ENCODE peak calls at places on chromosome 13, in nine cellular contexts. One of them, this sample, is unnamed.

GRCh38 chr13:89375839-89376238 is 1704.7 kb downstream of the SLITRK5 start:
- DNase-seq in AG09319: peak; percentile 8
- DNase-seq in nephron progenitor cell: no peak
- DNase-seq in brain microvascular endothelial cell: peak; percentile 26
- DNase-seq in neuronal stem cell: no peak
- DNase-seq in AG08396: no peak
- DNase-seq in psoas muscle: no peak
- DNase-seq in stomach: no peak
- DNase-seq in lower leg skin: no peak
- DNase-seq in this sample: no peak

GRCh38 chr13:111474136-111475002 is 153.9 kb downstream of the TEX29 start:
- DNase-seq in AG09319: no peak
- DNase-seq in nephron progenitor cell: no peak
- DNase-seq in brain microvascular endothelial cell: peak; percentile 38
- DNase-seq in neuronal stem cell: peak; percentile 54
- DNase-seq in AG08396: peak; percentile 67
- DNase-seq in psoas muscle: no peak
- DNase-seq in stomach: no peak
- DNase-seq in lower leg skin: no peak
- DNase-seq in this sample: peak; percentile 68

GRCh38 chr13:101309014-101309619 is 107.2 kb downstream of the NALCN start:
- DNase-seq in AG09319: peak; percentile 78
- DNase-seq in nephron progenitor cell: no peak
- DNase-seq in brain microvascular endothelial cell: peak; percentile 77
- DNase-seq in neuronal stem cell: no peak
- DNase-seq in AG08396: peak; percentile 19
- DNase-seq in psoas muscle: no peak
- DNase-seq in stomach: no peak
- DNase-seq in lower leg skin: no peak
- DNase-seq in this sample: no peak

GRCh38 chr13:38202730-38203129 is 146.9 kb upstream of the UFM1 start:
- DNase-seq in AG09319: no peak
- DNase-seq in nephron progenitor cell: no peak
- DNase-seq in brain microvascular endothelial cell: no peak
- DNase-seq in neuronal stem cell: no peak
- DNase-seq in AG08396: no peak
- DNase-seq in psoas muscle: no peak
- DNase-seq in stomach: no peak
- DNase-seq in lower leg skin: no peak
- DNase-seq in this sample: no peak

GRCh38 chr13:51249767-51250741 is 27.9 kb downstream of the FAM124A start:
- DNase-seq in AG09319: no peak
- DNase-seq in nephron progenitor cell: no peak
- DNase-seq in brain microvascular endothelial cell: no peak
- DNase-seq in neuronal stem cell: no peak
- DNase-seq in AG08396: peak; percentile 52
- DNase-seq in psoas muscle: no peak
- DNase-seq in stomach: no peak
- DNase-seq in lower leg skin: no peak
- DNase-seq in this sample: peak; percentile 81

GRCh38 chr13:36536546-36536945 is 104.3 kb downstream of the CCNA1 start:
- DNase-seq in AG09319: no peak
- DNase-seq in nephron progenitor cell: no peak
- DNase-seq in brain microvascular endothelial cell: no peak
- DNase-seq in neuronal stem cell: no peak
- DNase-seq in AG08396: no peak
- DNase-seq in psoas muscle: no peak
- DNase-seq in stomach: no peak
- DNase-seq in lower leg skin: no peak
- DNase-seq in this sample: no peak

GRCh38 chr13:60494296-60494695 is 97.3 kb downstream of the TDRD3 start:
- DNase-seq in AG09319: no peak
- DNase-seq in nephron progenitor cell: no peak
- DNase-seq in brain microvascular endothelial cell: no peak
- DNase-seq in neuronal stem cell: no peak
- DNase-seq in AG08396: no peak
- DNase-seq in psoas muscle: no peak
- DNase-seq in stomach: no peak
- DNase-seq in lower leg skin: no peak
- DNase-seq in this sample: no peak

GRCh38 chr13:38602261-38602660 is 84.6 kb upstream of the FREM2 start:
- DNase-seq in AG09319: no peak
- DNase-seq in nephron progenitor cell: no peak
- DNase-seq in brain microvascular endothelial cell: peak; percentile 18
- DNase-seq in neuronal stem cell: no peak
- DNase-seq in AG08396: no peak
- DNase-seq in psoas muscle: no peak
- DNase-seq in stomach: no peak
- DNase-seq in lower leg skin: no peak
- DNase-seq in this sample: no peak

GRCh38 chr13:90950134-90950533 is 397.4 kb upstream of the MIR17HG start:
- DNase-seq in AG09319: no peak
- DNase-seq in nephron progenitor cell: no peak
- DNase-seq in brain microvascular endothelial cell: no peak
- DNase-seq in neuronal stem cell: no peak
- DNase-seq in AG08396: no peak
- DNase-seq in psoas muscle: no peak
- DNase-seq in stomach: no peak
- DNase-seq in lower leg skin: no peak
- DNase-seq in this sample: no peak

GRCh38 chr13:100106005-100106404 is 17.1 kb downstream of the PCCA start:
- DNase-seq in AG09319: no peak
- DNase-seq in nephron progenitor cell: no peak
- DNase-seq in brain microvascular endothelial cell: no peak
- DNase-seq in neuronal stem cell: no peak
- DNase-seq in AG08396: no peak
- DNase-seq in psoas muscle: no peak
- DNase-seq in stomach: no peak
- DNase-seq in lower leg skin: no peak
- DNase-seq in this sample: no peak

GRCh38 chr13:99332456-99332855 is 25.3 kb upstream of the GPR183 start:
- DNase-seq in AG09319: no peak
- DNase-seq in nephron progenitor cell: no peak
- DNase-seq in brain microvascular endothelial cell: no peak
- DNase-seq in neuronal stem cell: no peak
- DNase-seq in AG08396: no peak
- DNase-seq in psoas muscle: no peak
- DNase-seq in stomach: no peak
- DNase-seq in lower leg skin: no peak
- DNase-seq in this sample: no peak

GRCh38 chr13:35781044-35781443 is 304.6 kb upstream of the MAB21L1 start:
- DNase-seq in AG09319: no peak
- DNase-seq in nephron progenitor cell: no peak
- DNase-seq in brain microvascular endothelial cell: no peak
- DNase-seq in neuronal stem cell: no peak
- DNase-seq in AG08396: no peak
- DNase-seq in psoas muscle: no peak
- DNase-seq in stomach: no peak
- DNase-seq in lower leg skin: no peak
- DNase-seq in this sample: no peak

GRCh38 chr13:47803131-47803530 is 197.9 kb downstream of the SUCLA2 start:
- DNase-seq in AG09319: no peak
- DNase-seq in nephron progenitor cell: no peak
- DNase-seq in brain microvascular endothelial cell: no peak
- DNase-seq in neuronal stem cell: no peak
- DNase-seq in AG08396: no peak
- DNase-seq in psoas muscle: no peak
- DNase-seq in stomach: no peak
- DNase-seq in lower leg skin: no peak
- DNase-seq in this sample: no peak

GRCh38 chr13:32829269-32829668 is 187.0 kb upstream of the KL start:
- DNase-seq in AG09319: no peak
- DNase-seq in nephron progenitor cell: no peak
- DNase-seq in brain microvascular endothelial cell: peak; percentile 11
- DNase-seq in neuronal stem cell: no peak
- DNase-seq in AG08396: no peak
- DNase-seq in psoas muscle: no peak
- DNase-seq in stomach: no peak
- DNase-seq in lower leg skin: no peak
- DNase-seq in this sample: no peak

GRCh38 chr13:99909097-99909835 is 62.3 kb downstream of the ZIC5 start:
- DNase-seq in AG09319: no peak
- DNase-seq in nephron progenitor cell: no peak
- DNase-seq in brain microvascular endothelial cell: no peak
- DNase-seq in neuronal stem cell: no peak
- DNase-seq in AG08396: no peak
- DNase-seq in psoas muscle: no peak
- DNase-seq in stomach: no peak
- DNase-seq in lower leg skin: no peak
- DNase-seq in this sample: no peak

GRCh38 chr13:28059214-28059613 is 41.2 kb downstream of the FLT3 start:
- DNase-seq in AG09319: no peak
- DNase-seq in nephron progenitor cell: peak; percentile 20
- DNase-seq in brain microvascular endothelial cell: peak; percentile 7
- DNase-seq in neuronal stem cell: peak; percentile 9
- DNase-seq in AG08396: no peak
- DNase-seq in psoas muscle: no peak
- DNase-seq in stomach: peak; percentile 44
- DNase-seq in lower leg skin: no peak
- DNase-seq in this sample: no peak

GRCh38 chr13:75963318-75963717 is 327.2 kb downstream of the LMO7 start:
- DNase-seq in AG09319: no peak
- DNase-seq in nephron progenitor cell: no peak
- DNase-seq in brain microvascular endothelial cell: no peak
- DNase-seq in neuronal stem cell: no peak
- DNase-seq in AG08396: no peak
- DNase-seq in psoas muscle: no peak
- DNase-seq in stomach: no peak
- DNase-seq in lower leg skin: no peak
- DNase-seq in this sample: no peak

GRCh38 chr13:27928805-27929753 is 9.3 kb downstream of the PDX1 start:
- DNase-seq in AG09319: no peak
- DNase-seq in nephron progenitor cell: no peak
- DNase-seq in brain microvascular endothelial cell: no peak
- DNase-seq in neuronal stem cell: no peak
- DNase-seq in AG08396: no peak
- DNase-seq in psoas muscle: no peak
- DNase-seq in stomach: no peak
- DNase-seq in lower leg skin: no peak
- DNase-seq in this sample: no peak

GRCh38 chr13:40764587-40765403 is 6.2 kb downstream of the MRPS31 start:
- DNase-seq in AG09319: no peak
- DNase-seq in nephron progenitor cell: no peak
- DNase-seq in brain microvascular endothelial cell: peak; percentile 9
- DNase-seq in neuronal stem cell: no peak
- DNase-seq in AG08396: no peak
- DNase-seq in psoas muscle: no peak
- DNase-seq in stomach: peak; percentile 49
- DNase-seq in lower leg skin: no peak
- DNase-seq in this sample: peak; percentile 32

GRCh38 chr13:49225358-49226042 is 5.4 kb downstream of the MLNR start:
- DNase-seq in AG09319: no peak
- DNase-seq in nephron progenitor cell: no peak
- DNase-seq in brain microvascular endothelial cell: no peak
- DNase-seq in neuronal stem cell: no peak
- DNase-seq in AG08396: no peak
- DNase-seq in psoas muscle: no peak
- DNase-seq in stomach: peak; percentile 53
- DNase-seq in lower leg skin: peak; percentile 30
- DNase-seq in this sample: no peak

GRCh38 chr13:20715340-20715732 is 11.8 kb downstream of the IL17D start:
- DNase-seq in AG09319: no peak
- DNase-seq in nephron progenitor cell: no peak
- DNase-seq in brain microvascular endothelial cell: no peak
- DNase-seq in neuronal stem cell: no peak
- DNase-seq in AG08396: no peak
- DNase-seq in psoas muscle: no peak
- DNase-seq in stomach: no peak
- DNase-seq in lower leg skin: no peak
- DNase-seq in this sample: no peak

GRCh38 chr13:113499936-113500335 is 9.4 kb upstream of the DCUN1D2 start:
- DNase-seq in AG09319: no peak
- DNase-seq in nephron progenitor cell: no peak
- DNase-seq in brain microvascular endothelial cell: peak; percentile 60
- DNase-seq in neuronal stem cell: no peak
- DNase-seq in AG08396: peak; percentile 59
- DNase-seq in psoas muscle: no peak
- DNase-seq in stomach: no peak
- DNase-seq in lower leg skin: no peak
- DNase-seq in this sample: no peak

GRCh38 chr13:20161275-20161950 is 561 bp upstream of the GJA3 start:
- DNase-seq in AG09319: no peak
- DNase-seq in nephron progenitor cell: peak; percentile 59
- DNase-seq in brain microvascular endothelial cell: no peak
- DNase-seq in neuronal stem cell: no peak
- DNase-seq in AG08396: no peak
- DNase-seq in psoas muscle: no peak
- DNase-seq in stomach: no peak
- DNase-seq in lower leg skin: no peak
- DNase-seq in this sample: no peak

GRCh38 chr13:28492527-28493367 is 2.2 kb downstream of the FLT1 start:
- DNase-seq in AG09319: no peak
- DNase-seq in nephron progenitor cell: no peak
- DNase-seq in brain microvascular endothelial cell: no peak
- DNase-seq in neuronal stem cell: peak; percentile 26
- DNase-seq in AG08396: no peak
- DNase-seq in psoas muscle: no peak
- DNase-seq in stomach: no peak
- DNase-seq in lower leg skin: no peak
- DNase-seq in this sample: no peak

GRCh38 chr13:34435338-34435737 is 506.7 kb upstream of the NBEA start:
- DNase-seq in AG09319: no peak
- DNase-seq in nephron progenitor cell: no peak
- DNase-seq in brain microvascular endothelial cell: peak; percentile 56
- DNase-seq in neuronal stem cell: no peak
- DNase-seq in AG08396: peak; percentile 10
- DNase-seq in psoas muscle: no peak
- DNase-seq in stomach: no peak
- DNase-seq in lower leg skin: no peak
- DNase-seq in this sample: no peak